ENCODE peak calls at places on chromosomes 6 and 20, in seven cellular contexts. One of them, this sample, is unnamed.

GRCh38 chr6:121940728-121941127 is 458.7 kb upstream of the HSF2 start:
- DNase-seq in SK-N-SH: no peak
- DNase-seq in breast epithelium: no peak
- DNase-seq in prostate gland: no peak
- DNase-seq in endothelial cell of umbilical vein: no peak
- DNase-seq in sigmoid colon: no peak
- DNase-seq in vagina: no peak
- DNase-seq in this sample: no peak

GRCh38 chr6:166488081-166488685 is 98.3 kb downstream of the RAMACL start:
- DNase-seq in SK-N-SH: no peak
- DNase-seq in breast epithelium: peak; percentile 25
- DNase-seq in prostate gland: no peak
- DNase-seq in endothelial cell of umbilical vein: peak; percentile 99
- DNase-seq in sigmoid colon: peak; percentile 76
- DNase-seq in vagina: no peak
- DNase-seq in this sample: peak; percentile 93

GRCh38 chr6:144696610-144697376 is 411.7 kb downstream of the UTRN start:
- DNase-seq in SK-N-SH: no peak
- DNase-seq in breast epithelium: no peak
- DNase-seq in prostate gland: peak; percentile 20
- DNase-seq in endothelial cell of umbilical vein: no peak
- DNase-seq in sigmoid colon: no peak
- DNase-seq in vagina: no peak
- DNase-seq in this sample: no peak

GRCh38 chr6:141290871-141291270 is 841.9 kb upstream of the GJE1 start:
- DNase-seq in SK-N-SH: no peak
- DNase-seq in breast epithelium: no peak
- DNase-seq in prostate gland: no peak
- DNase-seq in endothelial cell of umbilical vein: no peak
- DNase-seq in sigmoid colon: no peak
- DNase-seq in vagina: no peak
- DNase-seq in this sample: no peak

GRCh38 chr6:40162074-40162473 is 227.8 kb upstream of the MOCS1 start:
- DNase-seq in SK-N-SH: no peak
- DNase-seq in breast epithelium: no peak
- DNase-seq in prostate gland: no peak
- DNase-seq in endothelial cell of umbilical vein: no peak
- DNase-seq in sigmoid colon: no peak
- DNase-seq in vagina: no peak
- DNase-seq in this sample: no peak

GRCh38 chr6:39393075-39393474 is 70.6 kb upstream of the KCNK16 start:
- DNase-seq in SK-N-SH: no peak
- DNase-seq in breast epithelium: no peak
- DNase-seq in prostate gland: no peak
- DNase-seq in endothelial cell of umbilical vein: no peak
- DNase-seq in sigmoid colon: no peak
- DNase-seq in vagina: no peak
- DNase-seq in this sample: no peak

GRCh38 chr20:46512943-46513844 is at the start of gene ZNF334:
- DNase-seq in SK-N-SH: peak; percentile 94
- DNase-seq in breast epithelium: peak; percentile 20
- DNase-seq in prostate gland: peak; percentile 40
- DNase-seq in endothelial cell of umbilical vein: no peak
- DNase-seq in sigmoid colon: peak; percentile 76
- DNase-seq in vagina: no peak
- DNase-seq in this sample: peak; percentile 77

GRCh38 chr20:44384423-44385027 is 29.0 kb downstream of the HNF4A start:
- DNase-seq in SK-N-SH: peak; percentile 69
- DNase-seq in breast epithelium: peak; percentile 72
- DNase-seq in prostate gland: peak; percentile 60
- DNase-seq in endothelial cell of umbilical vein: peak; percentile 73
- DNase-seq in sigmoid colon: peak; percentile 86
- DNase-seq in vagina: no peak
- DNase-seq in this sample: peak; percentile 94

GRCh38 chr6:31741815-31742214 is 2.0 kb downstream of the MSH5 start:
- DNase-seq in SK-N-SH: no peak
- DNase-seq in breast epithelium: no peak
- DNase-seq in prostate gland: no peak
- DNase-seq in endothelial cell of umbilical vein: no peak
- DNase-seq in sigmoid colon: no peak
- DNase-seq in vagina: no peak
- DNase-seq in this sample: no peak

GRCh38 chr6:33427585-33428218 is 7.8 kb downstream of the SYNGAP1 start:
- DNase-seq in SK-N-SH: peak; percentile 80
- DNase-seq in breast epithelium: no peak
- DNase-seq in prostate gland: peak; percentile 55
- DNase-seq in endothelial cell of umbilical vein: peak; percentile 21
- DNase-seq in sigmoid colon: peak; percentile 85
- DNase-seq in vagina: no peak
- DNase-seq in this sample: peak; percentile 93

GRCh38 chr6:3847521-3847920 is 1.7 kb upstream of the FAM50B start:
- DNase-seq in SK-N-SH: no peak
- DNase-seq in breast epithelium: no peak
- DNase-seq in prostate gland: no peak
- DNase-seq in endothelial cell of umbilical vein: peak; percentile 36
- DNase-seq in sigmoid colon: no peak
- DNase-seq in vagina: no peak
- DNase-seq in this sample: no peak

GRCh38 chr6:128964233-128964755 is 81.4 kb downstream of the LAMA2 start:
- DNase-seq in SK-N-SH: no peak
- DNase-seq in breast epithelium: no peak
- DNase-seq in prostate gland: no peak
- DNase-seq in endothelial cell of umbilical vein: peak; percentile 51
- DNase-seq in sigmoid colon: no peak
- DNase-seq in vagina: no peak
- DNase-seq in this sample: no peak

GRCh38 chr6:42279966-42280629 is 62.4 kb upstream of the MRPS10 start:
- DNase-seq in SK-N-SH: no peak
- DNase-seq in breast epithelium: no peak
- DNase-seq in prostate gland: peak; percentile 25
- DNase-seq in endothelial cell of umbilical vein: peak; percentile 32
- DNase-seq in sigmoid colon: peak; percentile 79
- DNase-seq in vagina: no peak
- DNase-seq in this sample: no peak

GRCh38 chr6:35491558-35492541 is 5.0 kb downstream of the TEAD3 start:
- DNase-seq in SK-N-SH: peak; percentile 62
- DNase-seq in breast epithelium: no peak
- DNase-seq in prostate gland: no peak
- DNase-seq in endothelial cell of umbilical vein: no peak
- DNase-seq in sigmoid colon: no peak
- DNase-seq in vagina: no peak
- DNase-seq in this sample: no peak

GRCh38 chr6:109260126-109260525 is 122.1 kb downstream of the CD164 start:
- DNase-seq in SK-N-SH: no peak
- DNase-seq in breast epithelium: no peak
- DNase-seq in prostate gland: no peak
- DNase-seq in endothelial cell of umbilical vein: no peak
- DNase-seq in sigmoid colon: no peak
- DNase-seq in vagina: no peak
- DNase-seq in this sample: no peak

GRCh38 chr6:106527979-106528378 is 101.3 kb downstream of the RTN4IP1 start:
- DNase-seq in SK-N-SH: no peak
- DNase-seq in breast epithelium: no peak
- DNase-seq in prostate gland: no peak
- DNase-seq in endothelial cell of umbilical vein: peak; percentile 85
- DNase-seq in sigmoid colon: no peak
- DNase-seq in vagina: no peak
- DNase-seq in this sample: no peak

GRCh38 chr20:57718490-57719009 is 8.7 kb upstream of the PMEPA1 start:
- DNase-seq in SK-N-SH: peak; percentile 99
- DNase-seq in breast epithelium: peak; percentile 98
- DNase-seq in prostate gland: peak; percentile 99
- DNase-seq in endothelial cell of umbilical vein: peak; percentile 97
- DNase-seq in sigmoid colon: peak; percentile 99
- DNase-seq in vagina: peak; percentile 99
- DNase-seq in this sample: peak; percentile 95
- TF ChIP-seq POLR2AphosphoS5 in SK-N-SH: no peak
- TF ChIP-seq POLR2AphosphoS5 in breast epithelium: no peak
- TF ChIP-seq POLR2AphosphoS5 in prostate gland: peak; percentile 94
- TF ChIP-seq POLR2AphosphoS5 in endothelial cell of umbilical vein: no peak
- TF ChIP-seq POLR2AphosphoS5 in sigmoid colon: no peak
- TF ChIP-seq POLR2AphosphoS5 in vagina: peak; percentile 81
- TF ChIP-seq POLR2AphosphoS5 in this sample: peak; percentile 64

GRCh38 chr6:24968711-24969110 is 33.0 kb upstream of the RIPOR2 start:
- DNase-seq in SK-N-SH: no peak
- DNase-seq in breast epithelium: no peak
- DNase-seq in prostate gland: no peak
- DNase-seq in endothelial cell of umbilical vein: no peak
- DNase-seq in sigmoid colon: no peak
- DNase-seq in vagina: no peak
- DNase-seq in this sample: no peak

GRCh38 chr6:24971067-24971466 is 35.3 kb upstream of the RIPOR2 start:
- DNase-seq in SK-N-SH: no peak
- DNase-seq in breast epithelium: no peak
- DNase-seq in prostate gland: no peak
- DNase-seq in endothelial cell of umbilical vein: no peak
- DNase-seq in sigmoid colon: no peak
- DNase-seq in vagina: no peak
- DNase-seq in this sample: no peak

GRCh38 chr6:24972551-24972950 is 36.8 kb upstream of the RIPOR2 start:
- DNase-seq in SK-N-SH: no peak
- DNase-seq in breast epithelium: no peak
- DNase-seq in prostate gland: no peak
- DNase-seq in endothelial cell of umbilical vein: no peak
- DNase-seq in sigmoid colon: no peak
- DNase-seq in vagina: no peak
- DNase-seq in this sample: no peak

GRCh38 chr6:24969343-24969860 is 33.6 kb upstream of the RIPOR2 start:
- DNase-seq in SK-N-SH: no peak
- DNase-seq in breast epithelium: no peak
- DNase-seq in prostate gland: no peak
- DNase-seq in endothelial cell of umbilical vein: no peak
- DNase-seq in sigmoid colon: no peak
- DNase-seq in vagina: no peak
- DNase-seq in this sample: no peak

DNA sequence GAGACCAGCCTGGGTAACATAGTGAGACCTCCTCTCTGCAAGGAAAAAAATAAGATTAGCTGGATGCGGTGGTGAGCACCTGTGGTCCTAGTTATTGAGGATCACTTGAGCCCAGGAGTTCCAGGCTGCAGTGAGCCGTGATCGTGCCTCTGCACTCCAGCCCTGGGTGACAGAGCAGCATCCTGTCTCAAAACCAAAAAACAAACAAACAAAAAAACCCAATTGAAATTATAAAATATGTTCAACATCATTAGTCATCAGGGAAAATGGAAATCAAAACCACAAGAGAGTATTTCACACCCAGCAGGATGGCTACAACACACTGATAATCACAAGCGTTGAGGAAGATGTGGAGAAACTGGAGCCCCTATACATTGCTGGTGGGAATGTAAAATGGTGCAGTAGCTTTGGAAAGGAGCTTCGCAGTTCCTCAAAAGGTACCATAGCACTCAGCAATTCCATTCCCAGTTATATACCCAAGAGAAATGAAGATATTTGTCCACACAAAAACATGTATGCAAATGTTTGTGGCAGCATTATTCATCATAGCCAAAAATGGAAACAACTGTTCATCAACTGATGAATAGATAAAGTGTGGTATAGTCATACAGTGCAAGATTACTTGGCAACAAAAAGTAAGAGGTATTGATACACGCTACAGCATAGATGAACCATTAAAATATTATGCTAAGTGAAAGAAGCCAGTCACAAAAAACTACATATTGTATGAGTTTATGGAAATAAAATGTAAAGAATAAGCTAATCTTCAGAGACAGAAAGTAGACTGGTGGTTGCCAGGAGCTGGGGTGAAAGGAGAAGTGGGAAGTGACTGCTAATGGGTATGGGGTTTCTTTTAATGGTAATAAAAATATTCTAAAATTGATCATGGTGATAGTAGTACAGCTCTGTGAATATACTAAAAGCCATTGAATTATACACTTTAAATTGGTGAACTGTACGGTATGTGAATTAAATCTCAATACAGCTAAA is 38.7 kb upstream of the RIPOR2 start:
- DNase-seq in SK-N-SH: no peak
- DNase-seq in breast epithelium: no peak
- DNase-seq in prostate gland: no peak
- DNase-seq in endothelial cell of umbilical vein: no peak
- DNase-seq in sigmoid colon: no peak
- DNase-seq in vagina: no peak
- DNase-seq in this sample: no peak
- TF ChIP-seq POLR2AphosphoS5 in SK-N-SH: no peak
- TF ChIP-seq POLR2AphosphoS5 in breast epithelium: no peak
- TF ChIP-seq POLR2AphosphoS5 in prostate gland: no peak
- TF ChIP-seq POLR2AphosphoS5 in endothelial cell of umbilical vein: no peak
- TF ChIP-seq POLR2AphosphoS5 in sigmoid colon: no peak
- TF ChIP-seq POLR2AphosphoS5 in vagina: no peak
- TF ChIP-seq POLR2AphosphoS5 in this sample: no peak

DNA sequence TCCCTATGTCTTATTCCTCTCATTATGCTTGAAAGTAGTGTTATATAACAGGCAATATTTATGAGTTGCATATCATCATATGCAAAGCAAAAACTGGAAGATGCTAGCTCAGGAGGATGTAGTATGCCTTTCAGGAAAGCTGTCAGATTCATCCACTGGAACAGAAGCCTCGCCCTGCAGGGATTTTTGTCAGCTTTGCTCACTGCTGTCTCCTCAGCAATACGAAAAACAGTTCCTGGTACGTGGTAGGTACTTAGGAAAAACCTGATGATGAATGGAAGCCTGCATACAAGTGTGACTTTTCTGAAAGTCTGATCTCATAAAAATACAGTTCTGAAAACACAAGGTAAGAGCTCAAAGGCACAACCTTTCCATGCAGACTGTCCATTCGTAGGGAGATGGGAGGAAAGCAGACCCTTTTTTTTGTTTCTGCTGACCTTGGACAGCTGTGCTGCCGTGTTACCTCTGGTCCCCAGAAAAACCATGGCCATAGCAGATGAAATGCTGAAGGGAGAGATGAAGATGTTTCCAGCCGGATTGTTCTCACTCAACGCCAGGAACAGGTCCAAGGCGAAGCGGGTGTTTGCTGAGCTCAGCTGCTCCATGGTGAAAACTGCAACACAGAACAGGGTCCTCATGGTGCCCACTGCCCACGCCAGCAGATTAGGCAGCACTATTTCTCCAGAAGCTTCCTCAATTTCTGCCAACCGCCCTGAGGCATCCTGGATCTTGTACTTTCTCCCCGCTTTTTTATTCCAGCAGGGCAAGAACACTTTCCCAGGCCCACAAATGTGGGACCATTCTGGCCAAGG is 1.5 kb downstream of the SERPINB1 start:
- DNase-seq in SK-N-SH: no peak
- DNase-seq in breast epithelium: no peak
- DNase-seq in prostate gland: no peak
- DNase-seq in endothelial cell of umbilical vein: no peak
- DNase-seq in sigmoid colon: no peak
- DNase-seq in vagina: no peak
- DNase-seq in this sample: no peak
- TF ChIP-seq POLR2AphosphoS5 in SK-N-SH: no peak
- TF ChIP-seq POLR2AphosphoS5 in breast epithelium: no peak
- TF ChIP-seq POLR2AphosphoS5 in prostate gland: no peak
- TF ChIP-seq POLR2AphosphoS5 in endothelial cell of umbilical vein: no peak
- TF ChIP-seq POLR2AphosphoS5 in sigmoid colon: no peak
- TF ChIP-seq POLR2AphosphoS5 in vagina: no peak
- TF ChIP-seq POLR2AphosphoS5 in this sample: no peak

DNA sequence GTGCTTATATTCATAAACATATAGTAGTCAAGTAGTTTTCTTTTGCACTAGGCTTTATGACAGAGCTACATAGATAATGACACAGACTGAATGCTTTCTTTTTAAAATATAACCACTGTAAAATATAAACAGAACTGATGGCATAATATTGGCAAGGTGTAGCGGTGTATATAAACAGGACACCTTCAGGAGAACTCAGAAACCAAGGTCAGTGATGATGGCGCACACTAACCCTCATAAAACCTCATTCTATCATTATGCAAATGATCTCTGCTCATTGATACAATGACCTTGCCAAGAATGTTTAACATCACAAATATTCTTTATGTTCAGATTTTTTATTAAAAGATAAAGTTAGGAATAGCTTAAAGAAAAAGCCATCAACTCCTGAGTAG is 48.5 kb upstream of the DST start:
- DNase-seq in SK-N-SH: no peak
- DNase-seq in breast epithelium: no peak
- DNase-seq in prostate gland: no peak
- DNase-seq in endothelial cell of umbilical vein: no peak
- DNase-seq in sigmoid colon: no peak
- DNase-seq in vagina: no peak
- DNase-seq in this sample: no peak
- TF ChIP-seq POLR2AphosphoS5 in SK-N-SH: no peak
- TF ChIP-seq POLR2AphosphoS5 in breast epithelium: no peak
- TF ChIP-seq POLR2AphosphoS5 in prostate gland: no peak
- TF ChIP-seq POLR2AphosphoS5 in endothelial cell of umbilical vein: no peak
- TF ChIP-seq POLR2AphosphoS5 in sigmoid colon: no peak
- TF ChIP-seq POLR2AphosphoS5 in vagina: no peak
- TF ChIP-seq POLR2AphosphoS5 in this sample: no peak

This sample was measured in spleen.